ENCODE peak calls at places on chromosomes 1 and 21, in six cellular contexts. B is GM12864, X is stomach, Q is astrocyte of the cerebellum, P is WERI-Rb-1, D is esophagus squamous epithelium. K is an unnamed sample.

GRCh38 chr1:52007228-52008073 is 17.0 kb upstream of the RAB3B start:
- DNase-seq in B (no peak), D (no peak), P (no peak), X (no peak), Q (no peak), K (no peak)

GRCh38 chr1:110523011-110523410 is 4.0 kb upstream of the KCNA10 start:
- DNase-seq in B (no peak), Q (no peak), D (no peak), P (no peak), X (no peak), K (no peak)

GRCh38 chr1:160711528-160712311 is at the start of gene CD48:
- DNase-seq in B (peak; percentile 81), Q (no peak), P (no peak), D (no peak), X (no peak), K (no peak)

GRCh38 chr1:37399830-37400790 is 74.3 kb upstream of the ZC3H12A start:
- DNase-seq in D (no peak), B (no peak), X (no peak), Q (no peak), P (no peak), K (no peak)

GRCh38 chr1:39178541-39179431 is 25.7 kb upstream of the MACF1 start:
- DNase-seq in Q (no peak), B (no peak), P (no peak), X (no peak), D (no peak), K (no peak)

GRCh38 chr21:25565272-25566199 is 41.7 kb downstream of the MRPL39 start:
- DNase-seq in B (no peak), Q (no peak), D (no peak), P (no peak), X (no peak), K (no peak)

GRCh38 chr1:229893762-229894444 is 173.1 kb upstream of the GALNT2 start:
- DNase-seq in Q (no peak), X (no peak), D (no peak), P (no peak), B (no peak), K (no peak)

GRCh38 chr21:46555225-46555617 is 49.7 kb downstream of the S100B start:
- DNase-seq in D (no peak), B (no peak), Q (no peak), X (peak; percentile 13), P (no peak), K (no peak)

GRCh38 chr21:45999581-46000181 is 18.1 kb downstream of the COL6A1 start:
- DNase-seq in D (no peak), P (no peak), Q (no peak), B (no peak), X (no peak), K (no peak)

GRCh38 chr1:87781589-87781988 is 452.9 kb downstream of the LMO4 start:
- DNase-seq in X (no peak), D (no peak), P (no peak), B (no peak), Q (no peak), K (no peak)

GRCh38 chr1:93446837-93447451 is 974 bp upstream of the FNBP1L start:
- DNase-seq in X (peak; percentile 79), Q (no peak), P (no peak), B (no peak), D (no peak), K (peak; percentile 5)

GRCh38 chr1:160863422-160864131 is 890 bp upstream of the CD244 start:
- DNase-seq in D (no peak), Q (no peak), B (no peak), X (no peak), P (no peak), K (no peak)

GRCh38 chr1:89599332-89599630 is 33.6 kb upstream of the LRRC8C start:
- DNase-seq in P (no peak), X (no peak), Q (no peak), B (no peak), D (no peak), K (no peak)

GRCh38 chr1:189658381-189658780 is 819.3 kb downstream of the BRINP3 start:
- DNase-seq in Q (no peak), B (no peak), P (no peak), X (no peak), D (no peak), K (no peak)

GRCh38 chr1:22772054-22772453 is 61.4 kb downstream of the EPHB2 start:
- DNase-seq in P (no peak), B (no peak), D (no peak), X (no peak), Q (no peak), K (no peak)

GRCh38 chr21:32391755-32392154 is 1.1 kb downstream of the URB1 start:
- DNase-seq in D (no peak), P (no peak), Q (no peak), X (no peak), B (no peak), K (no peak)
- H3K4me3 ChIP-seq in D (peak overlapping the region; percentile 81), P (no peak overlapping the region), Q (peak overlapping the region; percentile 95), X (peak overlapping the region; percentile 99), B (peak overlapping the region; percentile 76), K (peak overlapping the region; percentile 100)

DNA sequence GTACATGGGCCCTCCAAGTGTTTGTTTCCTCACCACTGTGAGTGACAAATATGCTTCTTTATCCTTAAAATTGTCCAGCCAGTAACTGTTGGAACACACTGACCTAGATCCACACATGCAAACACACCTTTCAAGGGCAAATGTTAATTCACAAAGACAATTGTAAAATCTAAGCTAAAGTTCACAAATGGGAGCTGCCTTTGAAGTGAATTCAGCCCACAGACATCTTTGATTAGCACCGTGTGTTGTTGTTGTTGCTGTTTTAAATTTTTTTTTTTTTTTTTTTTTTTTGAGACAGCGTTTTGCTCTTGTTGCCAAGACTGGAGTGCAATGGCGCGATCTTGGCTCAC is 52.3 kb upstream of the SLC16A1 start:
- DNase-seq in P (no peak), D (no peak), X (no peak), B (no peak), Q (no peak), K (no peak)
- H3K4me3 ChIP-seq in P (no peak overlapping the region), D (no peak overlapping the region), X (no peak overlapping the region), B (no peak overlapping the region), Q (no peak overlapping the region), K (no peak overlapping the region)

GRCh38 chr1:210815641-210816040 is 318.3 kb downstream of the KCNH1 start:
- DNase-seq in P (no peak), X (no peak), B (no peak), Q (no peak), D (no peak), K (no peak)
- H3K4me3 ChIP-seq in P (no peak overlapping the region), X (no peak overlapping the region), B (no peak overlapping the region), Q (no peak overlapping the region), D (no peak overlapping the region), K (no peak overlapping the region)

GRCh38 chr1:155931332-155932038 is 2.7 kb downstream of the KHDC4 start:
- DNase-seq in B (no peak), X (no peak), P (no peak), D (no peak), Q (no peak), K (no peak)
- H3K4me3 ChIP-seq in B (peak overlapping the region; percentile 33), X (peak overlapping the region; percentile 14), P (no peak overlapping the region), D (peak overlapping the region; percentile 30), Q (no peak overlapping the region), K (peak overlapping the region; percentile 11)

GRCh38 chr1:43835141-43836021 is 98.2 kb upstream of the ARTN start:
- DNase-seq in Q (peak; percentile 97), B (no peak), X (no peak), D (no peak), P (no peak), K (peak; percentile 76)

GRCh38 chr1:43833013-43833412 is 100.6 kb upstream of the ARTN start:
- DNase-seq in B (no peak), Q (no peak), P (no peak), X (no peak), D (no peak), K (peak; percentile 56)

GRCh38 chr1:43839056-43839455 is 94.5 kb upstream of the ARTN start:
- DNase-seq in X (no peak), Q (no peak), P (no peak), B (no peak), D (no peak), K (no peak)

GRCh38 chr1:43834280-43835140 is 99.1 kb upstream of the ARTN start:
- DNase-seq in B (no peak), X (no peak), Q (peak; percentile 94), P (no peak), D (no peak), K (peak; percentile 74)

GRCh38 chr1:43836267-43836951 is 97.2 kb upstream of the ARTN start:
- DNase-seq in Q (no peak), D (no peak), X (peak; percentile 86), B (peak; percentile 59), P (no peak), K (peak; percentile 55)
- H3K4me3 ChIP-seq in Q (no peak overlapping the region), D (no peak overlapping the region), X (no peak overlapping the region), B (no peak overlapping the region), P (no peak overlapping the region), K (no peak overlapping the region)

DNA sequence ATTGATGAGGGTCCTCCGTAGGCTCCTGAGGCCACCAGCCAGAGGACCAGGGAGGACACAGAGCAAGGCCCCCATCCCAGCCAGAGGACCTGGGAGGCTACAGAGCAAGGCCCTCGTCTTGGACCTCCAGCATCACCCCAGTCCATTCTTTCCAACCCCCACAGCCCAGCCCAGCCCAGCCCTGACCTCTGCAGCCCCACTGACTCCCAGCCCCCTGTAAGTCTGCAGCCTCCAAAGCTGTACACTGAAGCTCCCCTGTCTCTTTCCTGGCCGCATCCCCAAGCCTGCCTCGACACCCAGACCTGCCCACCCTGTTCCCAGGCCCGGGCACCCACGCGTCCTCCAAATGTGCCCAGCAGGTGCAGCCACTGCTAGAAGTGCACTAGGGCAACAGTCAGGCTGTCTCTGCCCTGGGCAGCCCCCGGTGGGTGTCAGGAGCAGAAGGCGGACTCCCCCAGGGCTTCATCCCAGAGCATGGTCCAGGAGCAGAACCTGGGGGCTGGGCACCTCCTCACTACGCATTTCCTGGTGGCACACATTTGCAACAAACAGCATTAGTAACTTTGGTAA is 2.1 kb downstream of the DVL1 start:
- DNase-seq in Q (no peak), P (no peak), B (no peak), D (no peak), X (no peak), K (no peak)
- H3K4me3 ChIP-seq in Q (peak overlapping the region; percentile 66), P (no peak overlapping the region), B (no peak overlapping the region), D (peak overlapping the region; percentile 96), X (peak overlapping the region; percentile 73), K (no peak overlapping the region)

GRCh38 chr1:6245869-6246496 is 2.0 kb downstream of the HES3 start:
- DNase-seq in D (no peak), B (no peak), X (peak; percentile 33), Q (no peak), P (peak; percentile 94), K (no peak)
- H3K4me3 ChIP-seq in D (peak overlapping the region; percentile 37), B (peak overlapping the region; percentile 39), X (peak overlapping the region; percentile 16), Q (peak overlapping the region; percentile 18), P (peak overlapping the region; percentile 77), K (no peak overlapping the region)